ENCODE peak calls at places on chromosomes 5 and 9, in nine cellular contexts. W is breast epithelium, D is colonic mucosa, B is A673, A is tibial artery, L is neural progenitor cell, H is mammary epithelial cell, T is ovary, V is heart right ventricle. K is an unnamed sample.

GRCh38 chr5:38847549-38848341 is 1.9 kb downstream of the OSMR start:
- DNase-seq in W (no peak), D (no peak), B (no peak), A (no peak), L (no peak), H (no peak), T (no peak), V (no peak), K (no peak)

GRCh38 chr5:68251386-68251785 is 35.8 kb downstream of the PIK3R1 start:
- DNase-seq in W (no peak), D (no peak), B (peak; percentile 62), A (no peak), L (no peak), H (no peak), T (no peak), V (no peak), K (no peak)

GRCh38 chr5:1526151-1526631 is 2.4 kb upstream of the LPCAT1 start:
- DNase-seq in W (no peak), D (no peak), B (no peak), A (peak; percentile 35), L (no peak), H (no peak), T (peak; percentile 8), V (no peak), K (peak; percentile 53)

GRCh38 chr5:141258948-141259347 is 13.8 kb downstream of the PCDHB15 start:
- DNase-seq in W (no peak), D (no peak), B (no peak), A (no peak), L (no peak), H (no peak), T (no peak), V (no peak), K (no peak)

GRCh38 chr9:78439866-78440830 is 143.2 kb downstream of the PSAT1 start:
- DNase-seq in W (no peak), D (no peak), B (no peak), A (no peak), L (peak; percentile 90), H (no peak), T (no peak), V (no peak), K (no peak)

GRCh38 chr5:149153751-149154610 is 12.7 kb downstream of the ABLIM3 start:
- DNase-seq in W (no peak), D (no peak), B (no peak), A (peak; percentile 76), L (no peak), H (no peak), T (no peak), V (peak; percentile 55), K (peak; percentile 71)

GRCh38 chr5:34411470-34412346 is 244.4 kb upstream of the RAI14 start:
- DNase-seq in W (no peak), D (no peak), B (no peak), A (no peak), L (peak; percentile 21), H (no peak), T (no peak), V (no peak), K (no peak)

GRCh38 chr9:111622626-111623025 is 8.5 kb upstream of the DNAJC25 start:
- DNase-seq in W (no peak), D (no peak), B (peak; percentile 63), A (peak; percentile 82), L (no peak), H (peak; percentile 71), T (no peak), V (no peak), K (peak; percentile 68)

GRCh38 chr9:69339620-69340019 is 14.6 kb downstream of the ENTREP1 start:
- DNase-seq in W (no peak), D (no peak), B (no peak), A (no peak), L (no peak), H (peak; percentile 24), T (no peak), V (peak; percentile 36), K (no peak)

GRCh38 chr5:77181173-77181572 is 29.3 kb upstream of the PDE8B start:
- DNase-seq in W (no peak), D (no peak), B (no peak), A (no peak), L (peak; percentile 34), H (no peak), T (no peak), V (no peak), K (no peak)

GRCh38 chr9:97504381-97505216 is 3.1 kb downstream of the TMOD1 start:
- DNase-seq in W (no peak), D (no peak), B (no peak), A (no peak), L (no peak), H (no peak), T (no peak), V (no peak), K (no peak)

GRCh38 chr5:157216395-157217142 is 35.9 kb downstream of the ITK start:
- DNase-seq in W (no peak), D (no peak), B (no peak), A (no peak), L (no peak), H (no peak), T (no peak), V (no peak), K (no peak)

GRCh38 chr9:68802525-68803015 is 97.5 kb downstream of the PIP5K1B start:
- DNase-seq in W (no peak), D (no peak), B (no peak), A (no peak), L (no peak), H (no peak), T (no peak), V (no peak), K (no peak)

GRCh38 chr5:53820802-53821171 is 260.3 kb downstream of the NDUFS4 start:
- DNase-seq in W (no peak), D (no peak), B (no peak), A (no peak), L (no peak), H (no peak), T (no peak), V (no peak), K (no peak)

GRCh38 chr5:102959055-102959454 is 160.9 kb downstream of the GIN1 start:
- DNase-seq in W (no peak), D (no peak), B (peak; percentile 79), A (no peak), L (no peak), H (peak; percentile 81), T (no peak), V (no peak), K (no peak)

GRCh38 chr5:2529371-2530100 is 221.9 kb downstream of the IRX2 start:
- DNase-seq in W (no peak), D (no peak), B (no peak), A (no peak), L (no peak), H (no peak), T (no peak), V (no peak), K (no peak)
- H3K4me1 ChIP-seq in W (no peaks in the 10 kb centered on the region), D (no peaks in the 10 kb centered on the region), B (no peaks in the 10 kb centered on the region), A (no peaks in the 10 kb centered on the region), L (no peaks in the 10 kb centered on the region), H (no peaks in the 10 kb centered on the region), T (no peaks in the 10 kb centered on the region), V (no peaks in the 10 kb centered on the region), K (no peaks in the 10 kb centered on the region)

GRCh38 chr5:168467755-168468280 is 18.5 kb upstream of the RARS1 start:
- DNase-seq in W (no peak), D (no peak), B (no peak), A (no peak), L (no peak), H (no peak), T (no peak), V (no peak), K (no peak)

GRCh38 chr5:168471785-168472184 is 14.5 kb upstream of the RARS1 start:
- DNase-seq in W (no peak), D (no peak), B (no peak), A (no peak), L (no peak), H (no peak), T (no peak), V (no peak), K (no peak)

GRCh38 chr5:168468836-168469235 is 17.4 kb upstream of the RARS1 start:
- DNase-seq in W (no peak), D (no peak), B (no peak), A (no peak), L (no peak), H (no peak), T (no peak), V (no peak), K (no peak)

GRCh38 chr5:168477060-168477459 is 9.2 kb upstream of the RARS1 start:
- DNase-seq in W (no peak), D (no peak), B (no peak), A (no peak), L (no peak), H (no peak), T (no peak), V (no peak), K (no peak)

GRCh38 chr5:168472329-168472728 is 13.9 kb upstream of the RARS1 start:
- DNase-seq in W (peak; percentile 22), D (no peak), B (peak; percentile 45), A (no peak), L (no peak), H (peak; percentile 84), T (no peak), V (no peak), K (no peak)
- TF ChIP-seq CTCF in W (peak; percentile 23), D (no peak), B (peak; percentile 14), A (no peak), L (no peak), H (peak; percentile 53), T (no peak), V (no peak), K (no peak)

GRCh38 chr5:132012385-132013005 is 1.0 kb upstream of the ACSL6 start:
- DNase-seq in W (peak; percentile 13), D (peak; percentile 18), B (peak; percentile 65), A (peak; percentile 61), L (peak; percentile 87), H (peak; percentile 39), T (peak; percentile 33), V (peak; percentile 58), K (peak; percentile 73)

GRCh38 chr5:132009706-132010405 is 1.6 kb downstream of the ACSL6 start:
- DNase-seq in W (no peak), D (no peak), B (no peak), A (peak; percentile 33), L (peak; percentile 45), H (no peak), T (no peak), V (no peak), K (peak; percentile 33)

GRCh38 chr5:132008961-132009680 is 2.3 kb downstream of the ACSL6 start:
- DNase-seq in W (no peak), D (no peak), B (no peak), A (peak; percentile 49), L (no peak), H (peak; percentile 84), T (no peak), V (no peak), K (peak; percentile 66)

GRCh38 chr5:132011561-132012384 is at the start of gene ACSL6:
- DNase-seq in W (no peak), D (peak; percentile 21), B (no peak), A (peak; percentile 60), L (peak; percentile 76), H (no peak), T (no peak), V (peak; percentile 51), K (peak; percentile 77)

GRCh38 chr5:132010645-132011560 is 555 bp downstream of the ACSL6 start:
- DNase-seq in W (no peak), D (no peak), B (no peak), A (peak; percentile 56), L (peak; percentile 9), H (no peak), T (no peak), V (no peak), K (peak; percentile 63)
- H3K4me3 ChIP-seq in W (peak overlapping the region; percentile 74), D (peak overlapping the region; percentile 62), B (peak overlapping the region; percentile 41), A (peak overlapping the region; percentile 66), L (peak overlapping the region; percentile 61), H (peak overlapping the region; percentile 52), T (peak overlapping the region; percentile 31), V (peak overlapping the region; percentile 63), K (peak overlapping the region; percentile 57)

GRCh38 chr9:121748727-121749546 is 97.5 kb downstream of the DAB2IP start:
- DNase-seq in W (no peak), D (no peak), B (no peak), A (peak; percentile 94), L (no peak), H (peak; percentile 58), T (peak; percentile 44), V (peak; percentile 80), K (no peak)
- H3K4me1 ChIP-seq in W (peaks cover 27% of the 10 kb centered on the region), D (peaks cover 9% of the 10 kb centered on the region), B (no peaks in the 10 kb centered on the region), A (peaks cover 6% of the 10 kb centered on the region), L (peaks cover 37% of the 10 kb centered on the region), H (peaks cover 60% of the 10 kb centered on the region), T (peaks cover 58% of the 10 kb centered on the region), V (peaks cover 100% of the 10 kb centered on the region), K (peaks cover 60% of the 10 kb centered on the region)